ENCODE peak calls at places on chromosomes 4 and X, in four cellular contexts. One of them, this sample, is unnamed.

GRCh38 chrX:3550160-3550765 is 163.2 kb downstream of the PRKX start:
- DNase-seq in NCI-H82: no peak
- DNase-seq in kidney tubule cell: peak; percentile 23
- DNase-seq in hypothalamus: no peak
- DNase-seq in this sample: no peak

GRCh38 chr4:53592686-53593641 is 1.7 kb upstream of the LNX1 start:
- DNase-seq in hypothalamus: no peak
- DNase-seq in kidney tubule cell: peak; percentile 70
- DNase-seq in NCI-H82: no peak
- DNase-seq in this sample: no peak

GRCh38 chr4:7295201-7295916 is 103.0 kb downstream of the SORCS2 start:
- DNase-seq in kidney tubule cell: no peak
- DNase-seq in NCI-H82: no peak
- DNase-seq in hypothalamus: peak; percentile 61
- DNase-seq in this sample: no peak

GRCh38 chr4:181618896-181619295 is 624.3 kb upstream of the TENM3 start:
- DNase-seq in NCI-H82: no peak
- DNase-seq in hypothalamus: no peak
- DNase-seq in kidney tubule cell: no peak
- DNase-seq in this sample: no peak

GRCh38 chr4:184941671-184942070 is 76.6 kb upstream of the HELT start:
- DNase-seq in kidney tubule cell: no peak
- DNase-seq in hypothalamus: no peak
- DNase-seq in NCI-H82: no peak
- DNase-seq in this sample: no peak

GRCh38 chr4:140049024-140049923 is 104.7 kb downstream of the MAML3 start:
- DNase-seq in hypothalamus: peak; percentile 9
- DNase-seq in NCI-H82: peak; percentile 97
- DNase-seq in kidney tubule cell: peak; percentile 42
- DNase-seq in this sample: peak; percentile 80

GRCh38 chr4:53189011-53189410 is 176.8 kb downstream of the SCFD2 start:
- DNase-seq in kidney tubule cell: peak; percentile 22
- DNase-seq in hypothalamus: no peak
- DNase-seq in NCI-H82: no peak
- DNase-seq in this sample: no peak

GRCh38 chr4:110361921-110362320 is 114.0 kb upstream of the ENPEP start:
- DNase-seq in NCI-H82: no peak
- DNase-seq in hypothalamus: no peak
- DNase-seq in kidney tubule cell: peak; percentile 93
- DNase-seq in this sample: no peak

GRCh38 chr4:107757860-107758476 is 37.9 kb upstream of the PAPSS1 start:
- DNase-seq in NCI-H82: peak; percentile 49
- DNase-seq in hypothalamus: no peak
- DNase-seq in kidney tubule cell: peak; percentile 51
- DNase-seq in this sample: peak; percentile 36

GRCh38 chrX:24661292-24661691 is 14.1 kb upstream of the PCYT1B start:
- DNase-seq in hypothalamus: no peak
- DNase-seq in NCI-H82: no peak
- DNase-seq in kidney tubule cell: no peak
- DNase-seq in this sample: no peak

GRCh38 chr4:47840291-47840690 is 2.4 kb upstream of the CORIN start:
- DNase-seq in kidney tubule cell: no peak
- DNase-seq in NCI-H82: no peak
- DNase-seq in hypothalamus: no peak
- DNase-seq in this sample: no peak

GRCh38 chr4:3374011-3374645 is 67.6 kb upstream of the HGFAC start:
- DNase-seq in kidney tubule cell: no peak
- DNase-seq in hypothalamus: no peak
- DNase-seq in NCI-H82: no peak
- DNase-seq in this sample: no peak

GRCh38 chr4:18935956-18936355 is 914.4 kb upstream of the LCORL start:
- DNase-seq in hypothalamus: no peak
- DNase-seq in NCI-H82: no peak
- DNase-seq in kidney tubule cell: peak; percentile 15
- DNase-seq in this sample: peak; percentile 9

GRCh38 chr4:57631147-57631546 is 521.0 kb upstream of the IGFBP7 start:
- DNase-seq in hypothalamus: no peak
- DNase-seq in kidney tubule cell: no peak
- DNase-seq in NCI-H82: no peak
- DNase-seq in this sample: no peak

GRCh38 chr4:89324671-89325070 is 17.1 kb upstream of the GPRIN3 start:
- DNase-seq in kidney tubule cell: peak; percentile 87
- DNase-seq in NCI-H82: no peak
- DNase-seq in hypothalamus: no peak
- DNase-seq in this sample: no peak

GRCh38 chr4:169315530-169316306 is 45.0 kb upstream of the SH3RF1 start:
- DNase-seq in NCI-H82: peak; percentile 9
- DNase-seq in hypothalamus: no peak
- DNase-seq in kidney tubule cell: peak; percentile 39
- DNase-seq in this sample: no peak

GRCh38 chr4:22962186-22962786 is 269.5 kb downstream of the GBA3 start:
- DNase-seq in NCI-H82: peak; percentile 34
- DNase-seq in hypothalamus: no peak
- DNase-seq in kidney tubule cell: peak; percentile 63
- DNase-seq in this sample: no peak

GRCh38 chr4:35447474-35447873 is 796.8 kb downstream of the ARAP2 start:
- DNase-seq in hypothalamus: no peak
- DNase-seq in NCI-H82: no peak
- DNase-seq in kidney tubule cell: no peak
- DNase-seq in this sample: no peak